ENCODE peak calls at places on chromosomes 1 and 21, in eight cellular contexts. F is amygdala; A is T47D; U is effector CD4-positive, alpha-beta T cell; L is NCI-H510A treated with DMSO at 0.1 percent for 48 hours; I is left ventricle myocardium superior; W is epithelial cell of prostate; Q is activated T-cell treated with anti-CD3 and anti-CD28 coated beads for 48 hours. T is an unnamed sample.
A peak's percentile ranks its signal among the peaks of the same experiment; 100 is the strongest.

GRCh38 chr1:12384836-12385456 is 155.1 kb downstream of the VPS13D start:
- DNase-seq in F (no peak), A (no peak), U (peak; percentile 24), L (no peak), I (no peak), W (no peak), Q (no peak), T (no peak)

GRCh38 chr1:28190996-28191645 is 14.6 kb upstream of the PTAFR start:
- DNase-seq in F (no peak), A (no peak), U (no peak), L (no peak), I (no peak), W (no peak), Q (no peak), T (no peak)

GRCh38 chr1:53143527-53143926 is 1.1 kb upstream of the SLC1A7 start:
- DNase-seq in F (no peak), A (no peak), U (no peak), L (no peak), I (no peak), W (no peak), Q (no peak), T (no peak)

GRCh38 chr1:39898648-39899603 is 2.8 kb downstream of the MYCL start:
- DNase-seq in F (peak; percentile 24), A (peak; percentile 88), U (no peak), L (peak; percentile 100), I (no peak), W (no peak), Q (no peak), T (peak; percentile 79)

GRCh38 chr1:2451744-2452582 is 24.1 kb upstream of the PLCH2 start:
- DNase-seq in F (no peak), A (peak; percentile 13), U (no peak), L (no peak), I (no peak), W (peak; percentile 58), Q (no peak), T (peak; percentile 61)

GRCh38 chr1:111334169-111334568 is 43.5 kb downstream of the CHIA start:
- DNase-seq in F (no peak), A (peak; percentile 71), U (peak; percentile 34), L (peak; percentile 32), I (no peak), W (no peak), Q (peak; percentile 19), T (peak; percentile 67)

GRCh38 chr1:116334868-116335649 is 38.0 kb upstream of the ATP1A1 start:
- DNase-seq in F (no peak), A (no peak), U (no peak), L (no peak), I (no peak), W (no peak), Q (no peak), T (no peak)

GRCh38 chr1:229669333-229669732 is 43.3 kb downstream of the URB2 start:
- DNase-seq in F (no peak), A (no peak), U (no peak), L (no peak), I (no peak), W (no peak), Q (no peak), T (peak; percentile 83)

GRCh38 chr1:78833491-78833890 is 173.0 kb downstream of the ADGRL4 start:
- DNase-seq in F (no peak), A (peak; percentile 9), U (no peak), L (peak; percentile 89), I (no peak), W (peak; percentile 73), Q (no peak), T (peak; percentile 88)

GRCh38 chr1:204592246-204592948 is 76.2 kb downstream of the MDM4 start:
- DNase-seq in F (no peak), A (no peak), U (no peak), L (no peak), I (no peak), W (no peak), Q (no peak), T (no peak)

GRCh38 chr21:40130476-40130875 is 263.2 kb downstream of the PCP4 start:
- DNase-seq in F (no peak), A (no peak), U (no peak), L (no peak), I (no peak), W (peak; percentile 31), Q (no peak), T (no peak)

GRCh38 chr1:183739640-183740385 is 65.1 kb upstream of the RGL1 start:
- DNase-seq in F (no peak), A (no peak), U (no peak), L (no peak), I (no peak), W (no peak), Q (no peak), T (no peak)

GRCh38 chr1:211616231-211617031 is 37.5 kb upstream of the SLC30A1 start:
- DNase-seq in F (no peak), A (no peak), U (no peak), L (no peak), I (peak; percentile 86), W (no peak), Q (no peak), T (no peak)

GRCh38 chr1:30384286-30385245 is 338.8 kb downstream of the MATN1 start:
- DNase-seq in F (no peak), A (no peak), U (no peak), L (no peak), I (no peak), W (no peak), Q (no peak), T (no peak)

GRCh38 chr1:20319456-20319855 is 28.8 kb downstream of the VWA5B1 start:
- DNase-seq in F (no peak), A (no peak), U (no peak), L (no peak), I (no peak), W (no peak), Q (no peak), T (no peak)

GRCh38 chr1:117389284-117389683 is 22.0 kb downstream of the MAN1A2 start:
- DNase-seq in F (no peak), A (no peak), U (no peak), L (no peak), I (peak; percentile 34), W (no peak), Q (no peak), T (no peak)

GRCh38 chr1:23924601-23925000 is 11.4 kb upstream of the CNR2 start:
- DNase-seq in F (no peak), A (no peak), U (no peak), L (no peak), I (no peak), W (no peak), Q (no peak), T (no peak)

GRCh38 chr1:108316545-108316944 is 72.7 kb upstream of the NBPF4 start:
- DNase-seq in F (no peak), A (peak; percentile 4), U (no peak), L (no peak), I (no peak), W (no peak), Q (no peak), T (peak; percentile 9)

GRCh38 chr21:26557106-26557505 is 16.0 kb downstream of the CYYR1 start:
- DNase-seq in F (no peak), A (no peak), U (no peak), L (no peak), I (no peak), W (no peak), Q (no peak), T (no peak)

GRCh38 chr1:230350208-230350921 is 75.8 kb downstream of the PGBD5 start:
- DNase-seq in F (no peak), A (no peak), U (no peak), L (no peak), I (peak; percentile 42), W (no peak), Q (no peak), T (no peak)